ENCODE peak calls at places on chromosomes 3 and 15, in four cellular contexts. One of them, this sample, is unnamed.
A peak's percentile ranks its signal among the peaks of the same experiment; 100 is the strongest.

GRCh38 chr15:59232476-59232875 is 25.8 kb downstream of the LDHAL6B start:
- DNase-seq in psoas muscle: no peak
- DNase-seq in PC-3: peak; percentile 10
- DNase-seq in upper lobe of right lung: no peak
- DNase-seq in this sample: peak; percentile 76

GRCh38 chr15:91982401-91982800 is 128.9 kb downstream of the SLCO3A1 start:
- DNase-seq in psoas muscle: no peak
- DNase-seq in PC-3: peak; percentile 22
- DNase-seq in upper lobe of right lung: no peak
- DNase-seq in this sample: no peak

GRCh38 chr3:109050591-109051167 is 67.3 kb downstream of the MORC1 start:
- DNase-seq in PC-3: peak; percentile 59
- DNase-seq in upper lobe of right lung: no peak
- DNase-seq in psoas muscle: no peak
- DNase-seq in this sample: peak; percentile 0

GRCh38 chr15:56456229-56456628 is 8.7 kb downstream of the MNS1 start:
- DNase-seq in upper lobe of right lung: no peak
- DNase-seq in psoas muscle: no peak
- DNase-seq in PC-3: no peak
- DNase-seq in this sample: no peak

GRCh38 chr3:36165509-36165908 is 214.8 kb upstream of the STAC start:
- DNase-seq in upper lobe of right lung: no peak
- DNase-seq in PC-3: no peak
- DNase-seq in psoas muscle: no peak
- DNase-seq in this sample: no peak

GRCh38 chr3:13092621-13093339 is 19.6 kb upstream of the IQSEC1 start:
- DNase-seq in psoas muscle: peak; percentile 73
- DNase-seq in PC-3: peak; percentile 83
- DNase-seq in upper lobe of right lung: no peak
- DNase-seq in this sample: no peak

GRCh38 chr3:7630925-7631324 is 770.0 kb downstream of the GRM7 start:
- DNase-seq in PC-3: no peak
- DNase-seq in upper lobe of right lung: no peak
- DNase-seq in psoas muscle: no peak
- DNase-seq in this sample: no peak

GRCh38 chr3:23872330-23872729 is 44.5 kb downstream of the NKIRAS1 start:
- DNase-seq in psoas muscle: no peak
- DNase-seq in PC-3: no peak
- DNase-seq in upper lobe of right lung: no peak
- DNase-seq in this sample: no peak

GRCh38 chr3:177062052-177062732 is 135.1 kb downstream of the TBL1XR1 start:
- DNase-seq in upper lobe of right lung: no peak
- DNase-seq in psoas muscle: no peak
- DNase-seq in PC-3: no peak
- DNase-seq in this sample: no peak

GRCh38 chr15:31352911-31353811 is 26.5 kb downstream of the KLF13 start:
- DNase-seq in psoas muscle: peak; percentile 91
- DNase-seq in PC-3: no peak
- DNase-seq in upper lobe of right lung: peak; percentile 84
- DNase-seq in this sample: peak; percentile 82

GRCh38 chr3:15470261-15470660 is 42.9 kb downstream of the EAF1 start:
- DNase-seq in PC-3: peak; percentile 6
- DNase-seq in upper lobe of right lung: no peak
- DNase-seq in psoas muscle: no peak
- DNase-seq in this sample: no peak

GRCh38 chr3:145864336-145864735 is 296.6 kb downstream of the PLOD2 start:
- DNase-seq in psoas muscle: no peak
- DNase-seq in upper lobe of right lung: no peak
- DNase-seq in PC-3: no peak
- DNase-seq in this sample: no peak

GRCh38 chr3:187021748-187022402 is 91.5 kb downstream of the ST6GAL1 start:
- DNase-seq in PC-3: peak; percentile 7
- DNase-seq in upper lobe of right lung: no peak
- DNase-seq in psoas muscle: no peak
- DNase-seq in this sample: no peak

GRCh38 chr3:188049890-188050530 is 103.9 kb upstream of the LPP start:
- DNase-seq in upper lobe of right lung: no peak
- DNase-seq in psoas muscle: no peak
- DNase-seq in PC-3: no peak
- DNase-seq in this sample: no peak

GRCh38 chr15:86021281-86022264 is 58.1 kb upstream of the AGBL1 start:
- DNase-seq in PC-3: peak; percentile 50
- DNase-seq in upper lobe of right lung: no peak
- DNase-seq in psoas muscle: no peak
- DNase-seq in this sample: no peak

GRCh38 chr3:21447471-21448205 is 303.4 kb downstream of the ZNF385D start:
- DNase-seq in psoas muscle: no peak
- DNase-seq in upper lobe of right lung: no peak
- DNase-seq in PC-3: no peak
- DNase-seq in this sample: peak; percentile 82

GRCh38 chr15:99716540-99716939 is 16.7 kb downstream of the LYSMD4 start:
- DNase-seq in upper lobe of right lung: no peak
- DNase-seq in PC-3: no peak
- DNase-seq in psoas muscle: no peak
- DNase-seq in this sample: no peak

GRCh38 chr3:24259901-24260512 is 234.6 kb downstream of the THRB start:
- DNase-seq in psoas muscle: peak; percentile 77
- DNase-seq in upper lobe of right lung: no peak
- DNase-seq in PC-3: no peak
- DNase-seq in this sample: peak; percentile 12

GRCh38 chr15:31300208-31300661 is 26.4 kb upstream of the KLF13 start:
- DNase-seq in PC-3: no peak
- DNase-seq in psoas muscle: peak; percentile 49
- DNase-seq in upper lobe of right lung: peak; percentile 53
- DNase-seq in this sample: no peak

GRCh38 chr3:183287301-183287971 is 34.4 kb downstream of the B3GNT5 start:
- DNase-seq in psoas muscle: peak; percentile 72
- DNase-seq in PC-3: peak; percentile 87
- DNase-seq in upper lobe of right lung: no peak
- DNase-seq in this sample: peak; percentile 81

GRCh38 chr3:87173776-87174175 is 53.3 kb upstream of the CHMP2B start:
- DNase-seq in psoas muscle: no peak
- DNase-seq in upper lobe of right lung: no peak
- DNase-seq in PC-3: no peak
- DNase-seq in this sample: no peak

GRCh38 chr3:123343296-123344174 is 105.4 kb downstream of the ADCY5 start:
- DNase-seq in PC-3: no peak
- DNase-seq in upper lobe of right lung: peak; percentile 57
- DNase-seq in psoas muscle: no peak
- DNase-seq in this sample: no peak

GRCh38 chr3:55721716-55722484 is 234.8 kb upstream of the WNT5A start:
- DNase-seq in upper lobe of right lung: no peak
- DNase-seq in PC-3: peak; percentile 56
- DNase-seq in psoas muscle: peak; percentile 56
- DNase-seq in this sample: peak; percentile 14

GRCh38 chr3:77348244-77348855 is 308.5 kb downstream of the ROBO2 start:
- DNase-seq in psoas muscle: no peak
- DNase-seq in upper lobe of right lung: no peak
- DNase-seq in PC-3: peak; percentile 63
- DNase-seq in this sample: peak; percentile 64

GRCh38 chr3:183594636-183595035 is 39.1 kb upstream of the KLHL6 start:
- DNase-seq in PC-3: no peak
- DNase-seq in psoas muscle: no peak
- DNase-seq in upper lobe of right lung: no peak
- DNase-seq in this sample: no peak

DNA sequence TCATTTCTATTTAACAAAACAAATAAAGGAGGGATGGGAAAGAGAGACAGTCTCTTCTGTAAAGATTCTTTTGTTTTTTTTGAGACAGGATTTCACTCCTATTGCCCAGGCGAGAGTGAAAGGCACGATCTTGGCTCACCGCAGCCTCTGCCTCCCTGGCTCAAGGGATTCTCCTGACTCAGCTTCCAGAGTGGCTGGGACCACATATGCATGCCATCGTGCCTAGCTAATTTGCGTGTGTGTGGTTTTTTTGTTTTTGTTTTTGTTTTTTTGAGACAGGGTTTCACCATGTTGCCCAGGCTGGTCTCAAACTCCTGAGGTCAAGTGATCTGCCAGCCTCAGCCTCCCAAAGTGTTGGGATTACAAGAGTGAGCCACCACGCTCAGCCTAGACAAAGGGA is 23.3 kb downstream of the STAG1 start:
- DNase-seq in psoas muscle: no peak
- DNase-seq in upper lobe of right lung: no peak
- DNase-seq in PC-3: no peak
- DNase-seq in this sample: peak; percentile 78
- TF ChIP-seq CTCF in psoas muscle: no peak
- TF ChIP-seq CTCF in upper lobe of right lung: no peak
- TF ChIP-seq CTCF in PC-3: no peak
- TF ChIP-seq CTCF in this sample: no peak

GRCh38 chr3:1666865-1667264 is 431.8 kb upstream of the CNTN4 start:
- DNase-seq in psoas muscle: no peak
- DNase-seq in upper lobe of right lung: no peak
- DNase-seq in PC-3: no peak
- DNase-seq in this sample: no peak
- TF ChIP-seq CTCF in psoas muscle: no peak
- TF ChIP-seq CTCF in upper lobe of right lung: no peak
- TF ChIP-seq CTCF in PC-3: no peak
- TF ChIP-seq CTCF in this sample: no peak

GRCh38 chr3:99751649-99752048 is 66.0 kb upstream of the CMSS1 start:
- DNase-seq in psoas muscle: no peak
- DNase-seq in PC-3: peak; percentile 86
- DNase-seq in upper lobe of right lung: no peak
- DNase-seq in this sample: peak; percentile 56

GRCh38 chr3:99753268-99753975 is 64.2 kb upstream of the CMSS1 start:
- DNase-seq in psoas muscle: no peak
- DNase-seq in upper lobe of right lung: no peak
- DNase-seq in PC-3: peak; percentile 82
- DNase-seq in this sample: peak; percentile 91

DNA sequence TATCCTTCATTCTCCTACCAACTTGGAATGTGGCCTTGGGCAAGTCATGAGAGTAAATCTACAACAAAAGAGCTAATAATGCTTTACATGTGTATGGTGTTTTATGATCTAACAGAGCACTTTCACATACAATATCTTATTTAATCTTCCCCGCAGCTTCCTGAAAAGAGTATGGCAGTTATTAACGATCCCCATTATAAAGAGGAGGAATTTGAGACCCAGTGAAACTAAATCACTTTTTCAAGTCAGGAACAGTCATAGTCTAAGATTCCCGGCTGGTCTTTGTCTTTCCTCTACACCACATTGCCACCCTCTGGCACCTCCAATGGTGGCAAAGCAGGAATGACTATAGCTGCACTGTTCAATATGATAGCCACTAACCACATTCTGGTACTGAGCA is 69.7 kb upstream of the CMSS1 start:
- DNase-seq in psoas muscle: no peak
- DNase-seq in upper lobe of right lung: no peak
- DNase-seq in PC-3: peak; percentile 81
- DNase-seq in this sample: peak; percentile 69
- TF ChIP-seq CTCF in psoas muscle: peak; percentile 5
- TF ChIP-seq CTCF in upper lobe of right lung: peak; percentile 29
- TF ChIP-seq CTCF in PC-3: peak; percentile 90
- TF ChIP-seq CTCF in this sample: peak; percentile 65

GRCh38 chr15:36278219-36278618 is 301.2 kb upstream of the CDIN1 start:
- DNase-seq in PC-3: peak; percentile 76
- DNase-seq in upper lobe of right lung: no peak
- DNase-seq in psoas muscle: no peak
- DNase-seq in this sample: peak; percentile 22
- TF ChIP-seq CTCF in PC-3: peak; percentile 78
- TF ChIP-seq CTCF in upper lobe of right lung: no peak
- TF ChIP-seq CTCF in psoas muscle: no peak
- TF ChIP-seq CTCF in this sample: no peak

DNA sequence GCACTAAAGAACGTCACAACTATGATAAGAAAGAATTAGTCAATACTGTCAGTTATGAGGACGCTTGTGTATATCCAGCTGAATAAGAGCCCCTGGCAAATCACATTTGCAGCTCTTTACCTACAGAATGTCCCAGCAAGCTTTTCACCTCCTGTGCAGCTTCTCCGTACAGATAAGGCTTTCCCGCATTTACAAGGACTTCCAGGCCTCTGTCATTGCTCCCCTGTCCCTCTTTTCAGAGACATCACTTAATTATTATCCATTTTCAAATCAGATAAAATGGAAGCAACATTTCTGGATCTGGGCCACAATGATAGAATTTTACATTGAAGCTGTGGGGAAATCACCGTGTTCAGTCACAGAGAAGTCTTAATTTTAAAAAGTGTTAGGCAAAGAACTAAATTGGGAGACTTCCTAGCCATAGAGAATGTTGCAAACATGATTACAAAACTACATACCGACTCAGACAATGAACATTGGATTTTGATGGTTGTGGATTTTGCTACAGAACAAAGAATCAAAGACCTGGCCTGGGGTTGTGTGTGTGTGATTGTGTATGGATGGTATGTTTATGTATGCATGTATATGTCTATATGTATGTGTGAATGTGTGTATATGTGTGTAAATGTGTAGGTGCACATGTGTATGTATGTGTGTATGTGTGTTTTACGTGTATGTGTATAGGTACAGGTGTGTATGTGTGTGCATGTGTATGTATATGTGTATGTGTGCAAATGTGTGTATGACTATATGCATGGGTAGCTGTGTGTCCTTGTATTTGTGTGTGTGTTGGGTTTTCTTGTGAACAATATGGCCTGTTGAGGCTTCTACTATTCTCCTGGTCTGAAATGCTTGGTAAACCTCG is 41.5 kb downstream of the MGLL start:
- DNase-seq in psoas muscle: no peak
- DNase-seq in upper lobe of right lung: no peak
- DNase-seq in PC-3: no peak
- DNase-seq in this sample: no peak
- TF ChIP-seq CTCF in psoas muscle: no peak
- TF ChIP-seq CTCF in upper lobe of right lung: no peak
- TF ChIP-seq CTCF in PC-3: no peak
- TF ChIP-seq CTCF in this sample: no peak

GRCh38 chr15:101122806-101123205 is 129.0 kb downstream of the CHSY1 start:
- DNase-seq in upper lobe of right lung: no peak
- DNase-seq in PC-3: no peak
- DNase-seq in psoas muscle: no peak
- DNase-seq in this sample: no peak

GRCh38 chr15:101120473-101120872 is 131.4 kb downstream of the CHSY1 start:
- DNase-seq in PC-3: no peak
- DNase-seq in upper lobe of right lung: no peak
- DNase-seq in psoas muscle: no peak
- DNase-seq in this sample: no peak

GRCh38 chr15:101120961-101121360 is 130.9 kb downstream of the CHSY1 start:
- DNase-seq in PC-3: no peak
- DNase-seq in upper lobe of right lung: no peak
- DNase-seq in psoas muscle: no peak
- DNase-seq in this sample: no peak

GRCh38 chr15:101122266-101122665 is 129.6 kb downstream of the CHSY1 start:
- DNase-seq in psoas muscle: no peak
- DNase-seq in PC-3: no peak
- DNase-seq in upper lobe of right lung: no peak
- DNase-seq in this sample: no peak

DNA sequence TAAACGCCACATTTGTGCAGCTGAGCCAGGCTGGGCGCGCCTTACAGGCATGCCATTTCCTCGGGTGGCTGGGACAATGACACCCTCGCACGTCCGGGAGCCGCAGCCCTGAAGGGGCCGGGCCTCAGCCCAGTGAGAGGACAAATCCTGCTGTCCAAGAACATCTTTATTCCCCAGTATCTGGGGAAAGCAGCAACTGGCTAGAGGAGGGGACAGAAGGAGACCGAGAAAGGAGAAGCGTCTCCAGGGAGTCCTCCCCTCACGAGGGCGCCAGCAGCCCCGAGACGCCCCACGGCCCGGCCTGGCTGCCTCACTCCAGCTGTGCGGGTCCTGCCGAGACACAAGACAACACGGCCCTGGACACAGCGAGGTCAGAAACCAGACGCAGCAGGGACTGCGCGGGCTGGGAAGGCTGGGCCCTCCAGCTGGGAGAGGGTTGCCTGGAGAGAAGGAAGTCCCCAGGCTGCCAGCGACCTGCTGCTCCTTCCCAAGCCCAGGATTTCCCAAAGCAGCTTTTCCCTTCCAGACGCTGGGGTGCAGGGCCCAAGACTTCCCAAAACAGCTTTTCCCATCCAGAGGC is 130.2 kb downstream of the CHSY1 start:
- DNase-seq in upper lobe of right lung: peak; percentile 85
- DNase-seq in psoas muscle: peak; percentile 85
- DNase-seq in PC-3: peak; percentile 12
- DNase-seq in this sample: peak; percentile 79
- TF ChIP-seq CTCF in upper lobe of right lung: peak; percentile 33
- TF ChIP-seq CTCF in psoas muscle: peak; percentile 39
- TF ChIP-seq CTCF in PC-3: peak; percentile 21
- TF ChIP-seq CTCF in this sample: peak; percentile 42

This sample was measured in foreskin fibroblast.